ENCODE peak calls at places on chromosomes 11 and 22, in four cellular contexts. S, D, U and H are unnamed samples.

GRCh38 chr11:72595292-72595684 is 78.9 kb downstream of the PDE2A start:
- DNase-seq in D (no peak), U (no peak), S (no peak), H (no peak)

GRCh38 chr11:119832536-119832935 is 103.5 kb upstream of the NECTIN1 start:
- DNase-seq in D (peak), S (peak), U (peak), H (no peak)

GRCh38 chr11:10885703-10886363 is 28.0 kb upstream of the ZBED5 start:
- DNase-seq in S (peak), U (peak), D (no peak), H (no peak)

GRCh38 chr11:75898871-75899270 is 83.9 kb downstream of the UVRAG start:
- DNase-seq in S (no peak), D (no peak), U (no peak), H (no peak)

GRCh38 chr22:20571531-20572007 is 64.2 kb downstream of the MED15 start:
- DNase-seq in D (peak), S (peak), U (no peak), H (no peak)

GRCh38 chr11:36091256-36091811 is 147.5 kb downstream of the LDLRAD3 start:
- DNase-seq in S (no peak), D (no peak), U (peak), H (no peak)

GRCh38 chr22:50010676-50011446 is 1.7 kb downstream of the IL17REL start:
- DNase-seq in D (peak), U (no peak), S (no peak), H (no peak)

GRCh38 chr22:50059185-50059880 is 1.2 kb upstream of the TTLL8 start:
- DNase-seq in D (no peak), S (peak), U (peak), H (no peak)

DNA sequence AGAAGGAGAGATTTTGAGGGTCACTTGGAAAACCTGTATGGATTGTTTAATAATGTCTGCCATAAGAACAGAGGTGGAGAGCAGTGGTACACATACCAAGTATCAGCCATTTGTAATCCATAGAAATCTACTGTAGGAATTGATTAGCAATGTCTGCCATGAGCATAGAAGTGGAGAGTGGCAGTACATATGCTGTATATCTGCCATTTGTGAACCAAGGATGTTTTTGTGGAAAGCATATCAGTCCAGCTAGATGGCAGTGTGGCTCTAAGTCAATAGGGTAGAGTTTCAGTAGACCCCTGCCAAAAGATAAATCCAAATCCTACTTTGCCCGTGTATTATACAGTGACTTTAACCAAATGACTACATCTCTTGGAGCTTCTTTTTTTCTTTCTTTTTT is 82.9 kb upstream of the SEZ6L start:
- DNase-seq in U (no peak), D (no peak), S (no peak), H (no peak)
- TF ChIP-seq CTCF in U (no peak), D (no peak), S (no peak), H (no peak)

GRCh38 chr22:21629262-21630149 is at the start of gene YDJC:
- DNase-seq in U (peak), D (peak), S (peak), H (peak)
- TF ChIP-seq CTCF in U (peak), D (peak), S (peak), H (peak)

DNA sequence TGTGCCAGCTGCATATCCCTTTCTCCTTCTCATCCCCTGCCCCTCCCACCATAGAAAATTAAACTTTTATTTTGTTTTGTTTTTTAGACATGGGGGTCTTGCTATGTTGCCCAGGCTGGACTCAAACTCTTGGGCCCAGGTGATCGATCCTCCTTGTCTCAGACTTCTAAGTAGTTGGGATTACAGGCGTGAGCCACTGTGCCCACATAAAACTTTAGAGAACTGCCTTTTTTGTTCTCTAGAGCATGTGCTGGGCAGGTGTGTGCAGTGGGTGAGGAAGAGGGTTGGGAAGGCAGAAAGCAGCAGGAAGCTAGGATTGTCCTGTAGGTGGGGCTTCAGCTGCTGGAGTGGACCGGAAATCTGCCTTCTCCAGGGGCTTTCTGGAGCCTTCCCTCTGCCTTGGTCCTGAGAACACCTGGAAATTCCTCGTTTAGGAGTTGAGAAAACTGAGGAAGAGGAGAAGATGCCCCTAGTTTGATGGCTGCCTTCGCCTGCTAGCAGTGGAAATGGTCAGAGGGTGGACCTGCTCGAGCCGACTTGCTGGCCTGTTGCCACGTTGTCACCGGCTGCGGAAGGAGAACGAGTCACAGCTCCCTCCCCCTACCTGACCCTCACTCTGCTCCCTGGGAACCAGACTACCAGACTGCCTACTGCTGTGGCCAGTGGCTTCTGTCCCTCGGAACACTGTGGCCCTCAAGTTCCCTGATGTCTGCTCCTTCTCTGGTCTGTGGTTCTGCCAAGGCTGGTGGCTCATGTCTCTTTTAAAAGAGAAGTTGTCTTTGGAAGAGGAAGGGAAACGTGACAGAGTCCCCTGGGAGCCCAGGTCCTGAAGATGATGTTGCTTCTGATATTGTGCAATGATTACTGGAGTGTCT is 4.0 kb downstream of the ST14 start:
- DNase-seq in S (no peak), D (peak), U (no peak), H (no peak)
- TF ChIP-seq CTCF in S (peak), D (no peak), U (peak), H (no peak)

DNA sequence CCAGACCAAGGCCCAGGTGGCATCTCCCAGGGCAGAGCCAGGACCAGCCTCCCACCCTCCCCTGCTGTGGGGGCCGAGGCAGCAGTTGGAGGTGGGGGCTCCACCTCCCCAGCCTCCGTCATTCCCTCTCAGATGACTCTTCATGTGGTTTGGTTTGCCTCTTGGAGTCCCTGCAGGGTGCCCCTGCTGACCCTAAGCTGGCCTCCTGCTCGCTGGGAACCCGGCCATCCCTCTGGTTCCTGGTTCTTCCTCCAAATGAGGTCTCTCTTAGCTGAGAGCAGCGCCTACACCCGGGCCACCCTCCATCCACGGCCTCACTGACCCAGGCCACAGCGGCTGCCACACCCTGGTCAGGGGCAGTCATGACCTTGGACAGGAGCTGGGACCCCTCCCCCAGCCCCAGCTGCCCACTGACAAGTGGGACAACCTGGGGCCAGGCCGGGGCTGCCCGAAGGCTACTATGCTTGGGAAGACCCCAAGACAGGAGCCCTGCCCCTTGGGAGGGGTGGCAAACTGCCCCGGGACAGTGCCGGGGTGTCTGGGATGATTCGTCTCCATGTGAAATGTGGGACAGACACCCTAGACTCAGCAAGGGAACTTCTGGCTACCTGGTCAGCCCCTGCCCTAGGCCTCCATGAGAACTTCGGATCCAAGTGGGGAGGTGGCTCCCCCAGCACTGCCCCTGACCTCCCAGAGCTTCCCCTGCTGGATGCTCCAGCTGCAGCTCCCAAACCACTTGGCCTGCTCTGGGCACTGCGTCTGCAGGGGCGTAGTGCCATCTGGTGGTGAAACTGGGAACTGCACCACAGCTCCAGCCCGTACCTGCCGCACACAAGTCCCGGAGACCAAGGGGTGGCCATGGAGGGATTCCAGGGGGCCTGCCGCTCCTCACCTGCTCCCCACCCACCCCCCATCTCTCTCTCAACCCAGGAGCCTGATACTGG is 194.5 kb downstream of the IGLL1 start:
- DNase-seq in D (peak), U (peak), S (peak), H (peak)
- TF ChIP-seq CTCF in D (peak), U (peak), S (peak), H (peak)